ENCODE peak calls at places on chromosome 9, in eight cellular contexts. B, T, L, H, X, D, O and M are unnamed samples.

GRCh38 chr9:110058304-110058953 is 149.5 kb downstream of the C9orf152 start:
- DNase-seq in H (peak; percentile 13), X (no peak), L (no peak), D (no peak), T (no peak), B (peak; percentile 57), O (peak; percentile 67), M (no peak)

GRCh38 chr9:137387034-137387890 is 35.7 kb downstream of the EXD3 start:
- DNase-seq in T (no peak), B (peak; percentile 36), O (no peak), H (peak; percentile 51), X (no peak), L (no peak), D (peak; percentile 41), M (no peak)

GRCh38 chr9:14563902-14564578 is 129.2 kb downstream of the ZDHHC21 start:
- DNase-seq in D (no peak), H (no peak), B (no peak), O (no peak), L (no peak), X (no peak), T (no peak), M (no peak)

GRCh38 chr9:89892053-89892419 is 287.2 kb downstream of the GADD45G start:
- DNase-seq in D (no peak), H (no peak), X (no peak), L (no peak), T (no peak), O (peak; percentile 56), B (no peak), M (no peak)

GRCh38 chr9:116070256-116070914 is 83.2 kb upstream of the PAPPA start:
- DNase-seq in O (no peak), D (no peak), L (no peak), B (no peak), H (no peak), X (no peak), T (no peak), M (no peak)

GRCh38 chr9:89442501-89442978 is 55.4 kb downstream of the SEMA4D start:
- DNase-seq in L (no peak), T (no peak), B (no peak), X (no peak), H (no peak), O (no peak), D (no peak), M (no peak)

GRCh38 chr9:100160021-100160420 is 61.0 kb downstream of the INVS start:
- DNase-seq in B (no peak), X (no peak), D (no peak), L (no peak), O (no peak), H (no peak), T (no peak), M (no peak)

GRCh38 chr9:30178586-30178985 is 2205.9 kb upstream of the ACO1 start:
- DNase-seq in O (no peak), T (no peak), X (no peak), B (no peak), H (no peak), D (no peak), L (no peak), M (no peak)

GRCh38 chr9:133148351-133149129 is 15.2 kb downstream of the GBGT1 start:
- DNase-seq in B (peak; percentile 61), O (peak; percentile 63), H (peak; percentile 55), L (no peak), T (no peak), D (peak; percentile 60), X (no peak), M (no peak)

GRCh38 chr9:100619194-100619593 is 41.3 kb downstream of the CAVIN4 start:
- DNase-seq in X (no peak), T (no peak), H (no peak), O (no peak), D (no peak), L (no peak), B (no peak), M (no peak)

GRCh38 chr9:21558627-21559401 is 76.7 kb upstream of the IFNE start:
- DNase-seq in T (no peak), D (no peak), B (no peak), L (no peak), H (no peak), X (no peak), O (no peak), M (no peak)

GRCh38 chr9:91777437-91777836 is 172.6 kb downstream of the ROR2 start:
- DNase-seq in O (no peak), H (no peak), X (no peak), D (no peak), B (no peak), L (peak; percentile 37), T (no peak), M (peak; percentile 37)

GRCh38 chr9:1100945-1101344 is 50.8 kb downstream of the DMRT2 start:
- DNase-seq in H (no peak), D (no peak), X (no peak), O (peak; percentile 1), L (no peak), T (no peak), B (no peak), M (no peak)

GRCh38 chr9:88531920-88532319 is 3.1 kb upstream of the NXNL2 start:
- DNase-seq in D (no peak), B (no peak), H (no peak), O (no peak), L (no peak), X (no peak), T (no peak), M (no peak)

GRCh38 chr9:25415723-25416122 is 262.5 kb downstream of the TUSC1 start:
- DNase-seq in X (no peak), B (no peak), T (no peak), O (peak; percentile 13), D (no peak), L (no peak), H (no peak), M (no peak)